ENCODE peak calls at places on chromosomes 12 and 14, in six cellular contexts. V is astrocyte, O is ovary, X is cardiac muscle cell, H is HCT116, A is PC-3. R is an unnamed sample.

GRCh38 chr12:53071591-53072551 is 7.3 kb downstream of the SPRYD3 start:
- DNase-seq in V (peak; percentile 49), O (peak; percentile 94), X (peak; percentile 70), H (no peak), A (no peak), R (no peak)

GRCh38 chr14:105486974-105487448 is 325 bp downstream of the CRIP1 start:
- DNase-seq in V (no peak), O (peak; percentile 47), X (no peak), H (no peak), A (no peak), R (no peak)

GRCh38 chr12:2876431-2877046 is 435 bp downstream of the FOXM1 start:
- DNase-seq in V (no peak), O (no peak), X (no peak), H (no peak), A (peak; percentile 20), R (peak; percentile 55)

GRCh38 chr14:49970474-49971147 is 77.7 kb downstream of the ARF6 start:
- DNase-seq in V (peak; percentile 56), O (no peak), X (peak; percentile 28), H (no peak), A (no peak), R (no peak)

GRCh38 chr14:39680777-39681176 is 248.5 kb upstream of the FBXO33 start:
- DNase-seq in V (no peak), O (no peak), X (no peak), H (no peak), A (no peak), R (no peak)

GRCh38 chr12:14769462-14769836 is 33.8 kb downstream of the WBP11 start:
- DNase-seq in V (peak; percentile 10), O (peak; percentile 57), X (peak; percentile 66), H (no peak), A (no peak), R (no peak)

GRCh38 chr14:64891173-64891838 is 11.6 kb upstream of the SPTB start:
- DNase-seq in V (no peak), O (no peak), X (no peak), H (no peak), A (no peak), R (no peak)

GRCh38 chr14:100528962-100529560 is 58.2 kb downstream of the BEGAIN start:
- DNase-seq in V (no peak), O (no peak), X (no peak), H (no peak), A (no peak), R (no peak)

GRCh38 chr14:74973003-74973614 is 17.7 kb upstream of the PGF start:
- DNase-seq in V (peak; percentile 35), O (no peak), X (no peak), H (no peak), A (no peak), R (no peak)

GRCh38 chr12:101777476-101777875 is 38.2 kb upstream of the SYCP3 start:
- DNase-seq in V (no peak), O (no peak), X (no peak), H (no peak), A (no peak), R (no peak)

GRCh38 chr12:46124132-46124847 is 133.9 kb upstream of the SCAF11 start:
- DNase-seq in V (no peak), O (no peak), X (no peak), H (no peak), A (no peak), R (no peak)

GRCh38 chr12:102169922-102170698 is 27.5 kb downstream of the PMCH start:
- DNase-seq in V (no peak), O (no peak), X (peak; percentile 42), H (peak; percentile 4), A (peak; percentile 60), R (peak; percentile 10)

GRCh38 chr12:1473418-1473817 is 121.0 kb downstream of the FBXL14 start:
- DNase-seq in V (peak; percentile 17), O (no peak), X (no peak), H (no peak), A (no peak), R (no peak)

GRCh38 chr12:93042283-93042682 is 113.2 kb upstream of the EEA1 start:
- DNase-seq in V (no peak), O (no peak), X (no peak), H (no peak), A (no peak), R (no peak)

GRCh38 chr12:71810905-71811304 is 28.7 kb upstream of the TBC1D15 start:
- DNase-seq in V (no peak), O (no peak), X (no peak), H (no peak), A (peak; percentile 56), R (no peak)

GRCh38 chr12:98911396-98911795 is 266.3 kb downstream of the APAF1 start:
- DNase-seq in V (no peak), O (no peak), X (no peak), H (no peak), A (no peak), R (no peak)

GRCh38 chr12:42421844-42422779 is 96.1 kb downstream of the PPHLN1 start:
- DNase-seq in V (peak; percentile 74), O (no peak), X (no peak), H (no peak), A (peak; percentile 18), R (no peak)

GRCh38 chr14:74290415-74290814 is 12.3 kb downstream of the ABCD4 start:
- DNase-seq in V (no peak), O (no peak), X (no peak), H (no peak), A (peak; percentile 51), R (no peak)

GRCh38 chr12:80860206-80860605 is 77.5 kb downstream of the LIN7A start:
- DNase-seq in V (no peak), O (no peak), X (no peak), H (no peak), A (no peak), R (no peak)

GRCh38 chr14:56118611-56119181 is 485 bp downstream of the PELI2 start:
- DNase-seq in V (no peak), O (peak; percentile 66), X (no peak), H (no peak), A (no peak), R (no peak)

GRCh38 chr14:76710093-76711010 is 50.9 kb upstream of the VASH1 start:
- DNase-seq in V (peak; percentile 16), O (no peak), X (peak; percentile 73), H (peak; percentile 24), A (peak; percentile 69), R (no peak)

GRCh38 chr12:95959107-95959506 is 16.0 kb downstream of the AMDHD1 start:
- DNase-seq in V (no peak), O (no peak), X (peak; percentile 20), H (peak; percentile 29), A (peak; percentile 49), R (no peak)

GRCh38 chr12:57069522-57069921 is 9.1 kb downstream of the NEMP1 start:
- DNase-seq in V (peak; percentile 66), O (peak; percentile 58), X (peak; percentile 82), H (peak; percentile 72), A (peak; percentile 80), R (peak; percentile 64)

GRCh38 chr14:21350539-21350938 is 33.3 kb downstream of the SUPT16H start:
- DNase-seq in V (no peak), O (no peak), X (no peak), H (no peak), A (no peak), R (no peak)

GRCh38 chr14:21356511-21356910 is 27.3 kb downstream of the SUPT16H start:
- DNase-seq in V (no peak), O (no peak), X (no peak), H (no peak), A (no peak), R (no peak)

GRCh38 chr14:21347201-21347600 is 36.6 kb downstream of the SUPT16H start:
- DNase-seq in V (no peak), O (no peak), X (no peak), H (no peak), A (no peak), R (no peak)

GRCh38 chr14:21346532-21347135 is 37.2 kb downstream of the SUPT16H start:
- DNase-seq in V (peak; percentile 25), O (no peak), X (no peak), H (no peak), A (no peak), R (no peak)

GRCh38 chr14:21352587-21352986 is 31.2 kb downstream of the SUPT16H start:
- DNase-seq in V (no peak), O (no peak), X (no peak), H (no peak), A (no peak), R (no peak)
- H3K36me3 ChIP-seq in V (peaks cover 59% of the 10 kb centered on the region), O (no peaks in the 10 kb centered on the region), X (peaks cover 54% of the 10 kb centered on the region), H (peaks cover 52% of the 10 kb centered on the region), A (peaks cover 56% of the 10 kb centered on the region), R (peaks cover 62% of the 10 kb centered on the region)

DNA sequence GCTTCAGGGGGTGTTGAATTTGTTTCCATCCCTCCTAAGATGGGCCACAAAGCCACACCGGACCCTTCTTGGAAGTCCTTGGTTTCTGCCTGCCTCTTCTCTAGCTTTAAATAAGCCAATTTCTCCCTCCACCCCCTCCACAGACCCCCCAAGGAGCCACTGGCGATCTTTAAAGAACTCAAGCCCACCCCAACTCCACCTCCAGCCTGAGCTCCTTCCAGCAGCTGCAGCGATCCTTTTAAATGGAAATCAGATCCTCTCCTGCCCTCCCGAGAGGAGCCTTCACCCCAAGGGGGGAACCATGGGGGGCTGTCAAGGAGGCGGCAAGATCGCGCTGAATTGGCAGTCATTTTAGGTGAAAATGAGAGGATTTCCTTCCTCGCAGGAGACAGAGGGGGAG is 133.0 kb downstream of the NCOR2 start:
- DNase-seq in V (no peak), O (no peak), X (no peak), H (no peak), A (no peak), R (no peak)
- H3K4me3 ChIP-seq in V (no peak overlapping the region), O (no peak overlapping the region), X (no peak overlapping the region), H (no peak overlapping the region), A (no peak overlapping the region), R (no peak overlapping the region)

GRCh38 chr14:22549304-22549962 is 39.6 kb downstream of the DAD1 start:
- DNase-seq in V (no peak), O (no peak), X (no peak), H (no peak), A (no peak), R (no peak)
- H3K4me1 ChIP-seq in V (peaks cover 43% of the 10 kb centered on the region), O (peaks cover 2% of the 10 kb centered on the region), X (no peaks in the 10 kb centered on the region), H (no peaks in the 10 kb centered on the region), A (peaks cover 52% of the 10 kb centered on the region), R (peaks cover 89% of the 10 kb centered on the region)

GRCh38 chr14:71116206-71117122 is 209.2 kb downstream of the PCNX1 start:
- DNase-seq in V (no peak), O (no peak), X (no peak), H (no peak), A (no peak), R (no peak)

GRCh38 chr14:71117839-71118743 is 210.8 kb downstream of the PCNX1 start:
- DNase-seq in V (peak; percentile 87), O (no peak), X (peak; percentile 5), H (no peak), A (peak; percentile 95), R (no peak)

GRCh38 chr14:71115306-71115705 is 208.0 kb downstream of the PCNX1 start:
- DNase-seq in V (no peak), O (no peak), X (no peak), H (no peak), A (no peak), R (no peak)

GRCh38 chr14:71114580-71114979 is 207.3 kb downstream of the PCNX1 start:
- DNase-seq in V (no peak), O (no peak), X (no peak), H (no peak), A (no peak), R (no peak)

DNA sequence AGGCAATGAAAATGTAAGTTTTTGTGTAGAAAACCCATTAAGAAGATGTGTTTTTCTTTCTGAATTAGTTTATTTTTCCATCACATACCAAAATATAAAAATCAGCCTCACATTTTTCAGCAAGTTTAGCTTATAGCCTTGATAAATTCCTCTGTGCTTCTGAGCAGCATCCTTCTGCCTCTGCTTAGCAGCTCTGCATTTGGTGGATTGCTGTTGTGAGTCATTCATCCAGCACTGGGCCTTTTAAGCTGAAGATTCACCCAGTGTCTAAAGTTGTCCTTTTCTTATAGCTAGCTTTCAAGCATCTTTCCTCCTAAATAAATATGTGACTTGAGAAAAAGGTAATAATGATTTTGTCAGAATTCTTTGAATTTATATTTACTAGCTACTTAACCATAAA is 206.1 kb downstream of the PCNX1 start:
- DNase-seq in V (peak; percentile 34), O (no peak), X (no peak), H (no peak), A (no peak), R (no peak)
- H3K36me3 ChIP-seq in V (peaks cover 19% of the 10 kb centered on the region), O (no peaks in the 10 kb centered on the region), X (peaks cover 40% of the 10 kb centered on the region), H (peaks cover 8% of the 10 kb centered on the region), A (no peaks in the 10 kb centered on the region), R (peaks cover 19% of the 10 kb centered on the region)

R was measured in SJSA1.